ENCODE peak calls at places on chromosome 17, in four cellular contexts. S, H, X and Z are unnamed samples.

GRCh38 chr17:32385971-32386370 is 36.0 kb downstream of the ZNF207 start:
- DNase-seq in S (no peak), H (no peak), X (no peak), Z (no peak)

GRCh38 chr17:70138309-70138865 is 30.9 kb upstream of the KCNJ2 start:
- DNase-seq in H (no peak), S (no peak), X (no peak), Z (no peak)

GRCh38 chr17:10032142-10032541 is 127.1 kb upstream of the RCVRN start:
- DNase-seq in X (no peak), S (no peak), H (no peak), Z (peak; percentile 21)

GRCh38 chr17:33267279-33267790 is 25.8 kb downstream of the ASIC2 start:
- DNase-seq in X (peak; percentile 77), H (peak; percentile 6), S (no peak), Z (peak; percentile 94)

GRCh38 chr17:41530062-41531048 is 2.2 kb upstream of the KRT19 start:
- DNase-seq in H (peak; percentile 90), X (no peak), S (peak; percentile 96), Z (peak; percentile 93)

GRCh38 chr17:61054430-61054829 is 345.2 kb upstream of the TBX2 start:
- DNase-seq in X (no peak), S (no peak), H (no peak), Z (no peak)

GRCh38 chr17:63675607-63676539 is 24.1 kb downstream of the LIMD2 start:
- DNase-seq in S (peak; percentile 95), H (peak; percentile 99), X (no peak), Z (peak; percentile 83)

GRCh38 chr17:42577140-42577531 is 393 bp downstream of the PSMC3IP start:
- DNase-seq in X (no peak), S (no peak), H (no peak), Z (no peak)

GRCh38 chr17:4161179-4161559 is 18.2 kb downstream of the CYB5D2 start:
- DNase-seq in H (peak; percentile 69), X (peak; percentile 42), S (peak; percentile 30), Z (peak; percentile 93)

GRCh38 chr17:8141046-8141445 is 11.2 kb downstream of the PER1 start:
- DNase-seq in S (no peak), H (no peak), X (no peak), Z (no peak)

GRCh38 chr17:40564195-40564882 is 933 bp downstream of the CCR7 start:
- DNase-seq in H (no peak), S (no peak), X (no peak), Z (no peak)

GRCh38 chr17:74218436-74218835 is 5.1 kb downstream of the TTYH2 start:
- DNase-seq in S (no peak), X (no peak), H (no peak), Z (no peak)

GRCh38 chr17:68697850-68698313 is 96.7 kb upstream of the FAM20A start:
- DNase-seq in H (no peak), X (peak; percentile 30), S (no peak), Z (peak; percentile 68)

GRCh38 chr17:17809527-17810373 is 27.0 kb downstream of the SREBF1 start:
- DNase-seq in X (no peak), H (no peak), S (no peak), Z (no peak)

GRCh38 chr17:8117980-8118768 is at the start of gene ALOXE3:
- DNase-seq in H (peak; percentile 40), X (peak; percentile 92), S (peak; percentile 41), Z (peak; percentile 64)

GRCh38 chr17:75693500-75694481 is 26.7 kb downstream of the SAP30BP start:
- DNase-seq in S (no peak), X (no peak), H (peak; percentile 78), Z (peak; percentile 56)

GRCh38 chr17:4497101-4497824 is 1.4 kb upstream of the SPNS2 start:
- DNase-seq in S (no peak), X (no peak), H (no peak), Z (peak; percentile 52)

GRCh38 chr17:58352843-58353719 is 1.1 kb upstream of the SUPT4H1 start:
- DNase-seq in S (peak; percentile 80), H (peak; percentile 49), X (no peak), Z (peak; percentile 41)

GRCh38 chr17:61353211-61353610 is 46.4 kb upstream of the TBX2 start:
- DNase-seq in X (no peak), H (no peak), S (no peak), Z (no peak)

GRCh38 chr17:8377422-8377821 is 918 bp upstream of the KRABD2 start:
- DNase-seq in H (no peak), S (no peak), X (no peak), Z (no peak)

GRCh38 chr17:45310380-45311324 is 6.2 kb downstream of the MAP3K14 start:
- DNase-seq in X (no peak), S (no peak), H (no peak), Z (no peak)

GRCh38 chr17:72622661-72623433 is 469.6 kb downstream of the SLC39A11 start:
- DNase-seq in X (no peak), H (no peak), S (no peak), Z (no peak)

GRCh38 chr17:73644145-73645049 is at the start of gene SDK2:
- DNase-seq in H (no peak), X (no peak), S (no peak), Z (no peak)

GRCh38 chr17:21678451-21679081 is 13.8 kb upstream of the KCNJ18 start:
- DNase-seq in H (no peak), X (no peak), S (peak; percentile 73), Z (no peak)

GRCh38 chr17:50892101-50892776 is 26.1 kb upstream of the TOB1 start:
- DNase-seq in X (no peak), S (no peak), H (no peak), Z (no peak)

GRCh38 chr17:72600934-72601333 is 480.1 kb downstream of the SOX9 start:
- DNase-seq in S (no peak), X (no peak), H (no peak), Z (peak; percentile 80)

GRCh38 chr17:6857336-6857735 is 25.8 kb upstream of the TEKT1 start:
- DNase-seq in S (no peak), X (no peak), H (no peak), Z (no peak)

GRCh38 chr17:42403150-42403549 is 14.9 kb upstream of the STAT3 start:
- DNase-seq in S (peak; percentile 64), H (no peak), X (no peak), Z (no peak)

GRCh38 chr17:77884019-77884418 is 74.5 kb upstream of the TNRC6C start:
- DNase-seq in H (no peak), X (no peak), S (no peak), Z (peak; percentile 5)

GRCh38 chr17:78965369-78965982 is 14.2 kb downstream of the LGALS3BP start:
- DNase-seq in X (no peak), S (no peak), H (no peak), Z (no peak)

GRCh38 chr17:78967782-78968362 is 11.9 kb downstream of the LGALS3BP start:
- DNase-seq in H (no peak), X (no peak), S (no peak), Z (no peak)

GRCh38 chr17:78963378-78963777 is 16.3 kb downstream of the LGALS3BP start:
- DNase-seq in X (no peak), H (no peak), S (no peak), Z (no peak)

GRCh38 chr17:78966906-78967600 is 12.7 kb downstream of the LGALS3BP start:
- DNase-seq in X (no peak), S (no peak), H (no peak), Z (no peak)

GRCh38 chr17:78966123-78966813 is 13.5 kb downstream of the LGALS3BP start:
- DNase-seq in X (no peak), H (no peak), S (no peak), Z (no peak)
- H3K9me1 ChIP-seq in X (no peaks in the 10 kb centered on the region), H (no peaks in the 10 kb centered on the region), S (no peaks in the 10 kb centered on the region), Z (no peaks in the 10 kb centered on the region)

GRCh38 chr17:56933151-56933745 is 19.4 kb upstream of the TRIM25 start:
- DNase-seq in X (no peak), H (no peak), S (no peak), Z (no peak)

GRCh38 chr17:56934280-56934679 is 20.4 kb upstream of the TRIM25 start:
- DNase-seq in H (no peak), X (peak; percentile 91), S (no peak), Z (no peak)

GRCh38 chr17:56936697-56937322 is 23.0 kb upstream of the TRIM25 start:
- DNase-seq in H (peak; percentile 15), S (no peak), X (peak; percentile 41), Z (no peak)

GRCh38 chr17:56933868-56934267 is 20.0 kb upstream of the TRIM25 start:
- DNase-seq in H (no peak), S (no peak), X (no peak), Z (no peak)

DNA sequence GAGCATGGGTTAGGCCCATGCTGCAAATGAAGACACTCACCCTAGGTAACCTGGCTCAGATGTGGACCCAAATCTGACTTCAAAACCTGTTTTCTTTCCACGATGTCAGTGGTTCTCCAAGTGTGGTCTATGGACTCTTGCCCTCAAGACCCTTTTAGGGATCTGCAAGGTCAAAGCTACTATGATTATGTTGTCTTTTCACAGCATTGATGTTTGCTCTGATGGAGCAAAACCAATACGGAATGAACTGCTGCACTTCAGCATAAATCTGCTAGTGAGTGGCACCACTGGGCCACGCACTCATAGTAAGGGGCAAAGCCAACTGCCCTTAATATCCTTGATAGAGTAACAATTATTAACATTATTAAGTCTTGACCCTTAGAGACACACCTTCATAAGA is 21.6 kb upstream of the TRIM25 start:
- DNase-seq in X (no peak), H (no peak), S (no peak), Z (no peak)
- H3K9me1 ChIP-seq in X (no peaks in the 10 kb centered on the region), H (no peaks in the 10 kb centered on the region), S (no peaks in the 10 kb centered on the region), Z (peaks cover 3% of the 10 kb centered on the region)

GRCh38 chr17:19987897-19988296 is 10.3 kb upstream of the AKAP10 start:
- DNase-seq in S (peak; percentile 40), X (no peak), H (no peak), Z (no peak)
- H3K9me1 ChIP-seq in S (no peaks in the 10 kb centered on the region), X (no peaks in the 10 kb centered on the region), H (no peaks in the 10 kb centered on the region), Z (no peaks in the 10 kb centered on the region)

DNA sequence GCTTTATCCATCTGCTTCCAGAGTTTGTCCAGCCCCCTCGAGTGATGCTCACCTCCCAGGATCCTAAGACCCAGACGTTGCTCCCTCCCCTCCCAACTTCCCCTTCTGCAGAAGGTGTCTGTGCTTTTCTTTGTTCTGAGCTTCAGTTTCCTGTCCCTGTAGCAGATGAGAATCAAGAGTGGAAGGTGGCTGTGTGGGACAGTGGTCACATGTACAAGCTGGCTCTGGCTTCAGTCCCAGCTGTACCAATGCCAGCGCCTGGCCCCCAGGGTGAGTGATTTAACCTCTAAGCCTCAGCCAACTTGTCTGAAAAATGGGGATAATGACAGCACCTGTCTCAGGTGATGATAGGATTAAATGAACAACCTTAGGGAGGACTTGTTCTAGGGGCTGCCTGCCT is 7.7 kb downstream of the PRR15L start:
- DNase-seq in X (no peak), S (no peak), H (no peak), Z (no peak)
- H3K9me1 ChIP-seq in X (no peaks in the 10 kb centered on the region), S (no peaks in the 10 kb centered on the region), H (no peaks in the 10 kb centered on the region), Z (no peaks in the 10 kb centered on the region)